ENCODE peak calls at places on chromosomes 5 and 9, in four cellular contexts. Y, H, O and M are unnamed samples.

GRCh38 chr9:20566401-20566800 is 55.9 kb downstream of the MLLT3 start:
- DNase-seq in Y (no peak), H (no peak), O (no peak), M (no peak)

GRCh38 chr9:122367779-122368460 is 2.9 kb upstream of the PTGS1 start:
- DNase-seq in Y (no peak), H (peak), O (no peak), M (no peak)

GRCh38 chr9:93683331-93684134 is 107.1 kb downstream of the PHF2 start:
- DNase-seq in Y (peak), H (peak), O (peak), M (no peak)

GRCh38 chr5:59422026-59422941 is 471.2 kb downstream of the PDE4D start:
- DNase-seq in Y (no peak), H (no peak), O (no peak), M (peak)

GRCh38 chr9:97551308-97551707 is 49.8 kb downstream of the TMOD1 start:
- DNase-seq in Y (no peak), H (no peak), O (no peak), M (no peak)

GRCh38 chr5:109936091-109936490 is 246.4 kb downstream of the MAN2A1 start:
- DNase-seq in Y (no peak), H (no peak), O (no peak), M (no peak)

GRCh38 chr5:148730272-148730954 is 76.1 kb upstream of the HTR4 start:
- DNase-seq in Y (no peak), H (no peak), O (no peak), M (peak)

GRCh38 chr9:134372621-134373267 is 46.5 kb downstream of the RXRA start:
- DNase-seq in Y (no peak), H (peak), O (peak), M (peak)

GRCh38 chr9:21796768-21797167 is 5.7 kb upstream of the MTAP start:
- DNase-seq in Y (no peak), H (no peak), O (no peak), M (peak)

GRCh38 chr9:31372796-31373587 is 1011.5 kb upstream of the ACO1 start:
- DNase-seq in Y (no peak), H (no peak), O (no peak), M (no peak)

GRCh38 chr5:14247054-14247386 is 103.9 kb downstream of the TRIO start:
- DNase-seq in Y (no peak), H (no peak), O (no peak), M (no peak)

GRCh38 chr9:87622936-87623335 is 103.0 kb upstream of the CTSL start:
- DNase-seq in Y (no peak), H (no peak), O (no peak), M (peak)

GRCh38 chr9:34517185-34517584 is 5.6 kb downstream of the ENHO start:
- DNase-seq in Y (no peak), H (no peak), O (no peak), M (no peak)

GRCh38 chr5:66454186-66455078 is 141.8 kb upstream of the MAST4 start:
- DNase-seq in Y (no peak), H (no peak), O (no peak), M (peak)

GRCh38 chr5:58156977-58157701 is 302.7 kb downstream of the PLK2 start:
- DNase-seq in Y (peak), H (no peak), O (no peak), M (peak)

GRCh38 chr5:140189977-140190867 is 15.2 kb downstream of the CYSTM1 start:
- DNase-seq in Y (no peak), H (no peak), O (no peak), M (peak)

GRCh38 chr5:169895876-169896275 is 84.4 kb downstream of the INSYN2B start:
- DNase-seq in Y (no peak), H (no peak), O (no peak), M (peak)

GRCh38 chr9:24479696-24480095 is 66.0 kb downstream of the IZUMO3 start:
- DNase-seq in Y (no peak), H (no peak), O (no peak), M (no peak)

GRCh38 chr5:76153996-76154395 is 70.8 kb downstream of the SV2C start:
- DNase-seq in Y (no peak), H (no peak), O (no peak), M (no peak)

GRCh38 chr9:126406075-126406675 is 79.5 kb downstream of the MVB12B start:
- DNase-seq in Y (no peak), H (no peak), O (no peak), M (no peak)

GRCh38 chr5:10499776-10500175 is 58.1 kb downstream of the ROPN1L start:
- DNase-seq in Y (no peak), H (no peak), O (no peak), M (no peak)

GRCh38 chr5:10501554-10502075 is 59.9 kb downstream of the ROPN1L start:
- DNase-seq in Y (no peak), H (peak), O (no peak), M (peak)

GRCh38 chr5:10500669-10501068 is 59.0 kb downstream of the ROPN1L start:
- DNase-seq in Y (no peak), H (no peak), O (no peak), M (no peak)

GRCh38 chr5:10499066-10499465 is 57.4 kb downstream of the ROPN1L start:
- DNase-seq in Y (no peak), H (peak), O (no peak), M (no peak)

GRCh38 chr5:10498350-10498749 is 56.7 kb downstream of the ROPN1L start:
- DNase-seq in Y (no peak), H (no peak), O (no peak), M (no peak)
- TF ChIP-seq CTCF in Y (no peak), H (no peak), O (no peak), M (peak)

DNA sequence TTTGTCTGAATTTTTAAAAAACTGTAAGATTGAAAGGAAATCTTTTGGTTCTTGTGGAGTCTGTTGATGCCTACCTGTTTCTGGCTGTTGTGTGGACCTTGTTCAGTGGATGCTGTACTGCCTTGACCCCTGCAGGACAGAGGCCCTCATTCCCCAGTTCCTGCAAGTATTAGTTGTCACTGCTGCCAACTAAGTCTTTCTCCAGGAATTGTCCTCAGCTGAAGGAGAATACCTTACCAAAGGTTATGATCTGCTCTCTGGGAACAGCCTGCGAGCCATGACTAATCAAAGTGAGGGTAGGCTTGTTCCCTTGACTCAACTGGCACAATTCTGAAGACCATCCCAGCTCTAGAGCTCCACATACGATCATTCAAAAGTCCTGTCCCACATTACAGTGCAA is 145.3 kb upstream of the FST start:
- DNase-seq in Y (no peak), H (no peak), O (no peak), M (no peak)
- H3K27ac ChIP-seq in Y (no peak), H (no peak), O (no peak), M (peak)

DNA sequence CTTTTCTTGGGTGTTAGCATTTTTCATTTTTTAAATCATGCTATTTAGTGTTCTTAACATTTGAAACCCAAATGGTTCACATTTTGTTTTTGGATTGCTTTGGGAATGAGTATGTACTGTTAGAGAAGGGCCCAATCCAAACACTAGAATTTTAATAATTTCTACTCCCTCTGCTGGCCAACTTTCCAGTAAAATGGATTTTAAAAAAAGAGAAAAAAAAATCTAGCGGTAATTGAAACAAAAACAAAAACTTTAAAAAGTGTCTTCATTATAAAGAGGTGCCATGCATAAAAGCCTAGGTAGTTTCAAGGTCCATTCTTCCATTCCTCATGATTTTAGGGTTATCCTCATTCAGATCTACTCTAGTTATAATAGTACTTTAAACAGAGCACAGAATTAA is 32.1 kb upstream of the RICTOR start:
- DNase-seq in Y (no peak), H (no peak), O (no peak), M (peak)
- TF ChIP-seq CTCF in Y (peak), H (peak), O (no peak), M (no peak)

GRCh38 chr5:33992864-33993263 is 8.4 kb upstream of the SLC45A2 start:
- DNase-seq in Y (no peak), H (no peak), O (no peak), M (no peak)

GRCh38 chr5:33997331-33997983 is 10.4 kb downstream of the AMACR start:
- DNase-seq in Y (peak), H (no peak), O (peak), M (peak)

GRCh38 chr5:33999986-34000385 is 7.9 kb downstream of the AMACR start:
- DNase-seq in Y (no peak), H (no peak), O (no peak), M (no peak)

GRCh38 chr5:33994845-33995244 is 10.4 kb upstream of the SLC45A2 start:
- DNase-seq in Y (no peak), H (no peak), O (no peak), M (peak)
- H3K27ac ChIP-seq in Y (no peak), H (no peak), O (no peak), M (no peak)

GRCh38 chr5:122498163-122498562 is 186.1 kb downstream of the SNCAIP start:
- DNase-seq in Y (peak), H (no peak), O (no peak), M (no peak)
- TF ChIP-seq CTCF in Y (peak), H (no peak), O (no peak), M (peak)